ENCODE peak calls at places on chromosome 15, in six cellular contexts. W is mucosa of descending colon, K is adrenal gland, J is HT-29, H is sciatic nerve, C is T follicular helper cell. A is an unnamed sample.

GRCh38 chr15:90664650-90665287 is 52.4 kb upstream of the BLM start:
- DNase-seq in K (peak), J (peak), W (peak), H (no peak), C (no peak), A (peak)

GRCh38 chr15:96408591-96409183 is 78.2 kb downstream of the NR2F2 start:
- DNase-seq in H (no peak), K (no peak), C (no peak), W (no peak), J (no peak), A (no peak)

GRCh38 chr15:29571728-29572454 is 250.4 kb downstream of the TJP1 start:
- DNase-seq in K (peak), C (no peak), W (peak), J (peak), H (no peak), A (no peak)

GRCh38 chr15:35460616-35461015 is 85.3 kb downstream of the DPH6 start:
- DNase-seq in K (no peak), C (no peak), W (no peak), H (no peak), J (no peak), A (no peak)

GRCh38 chr15:45320581-45320980 is 57.8 kb downstream of the GATM start:
- DNase-seq in K (no peak), J (peak), W (no peak), C (no peak), H (no peak), A (no peak)

GRCh38 chr15:71052356-71052755 is 62.9 kb upstream of the THSD4 start:
- DNase-seq in J (no peak), C (no peak), W (no peak), K (no peak), H (no peak), A (no peak)

GRCh38 chr15:89340586-89340985 is 6.0 kb upstream of the POLG start:
- DNase-seq in C (no peak), J (no peak), K (peak), W (no peak), H (no peak), A (no peak)

GRCh38 chr15:26097216-26097615 is 234.1 kb upstream of the ATP10A start:
- DNase-seq in W (no peak), H (no peak), C (no peak), J (no peak), K (no peak), A (no peak)

GRCh38 chr15:101378879-101379278 is 83.8 kb upstream of the SNRPA1 start:
- DNase-seq in K (no peak), H (peak), W (no peak), C (no peak), J (no peak), A (no peak)

GRCh38 chr15:63112871-63113270 is 8.8 kb upstream of the LACTB start:
- DNase-seq in K (no peak), H (no peak), J (no peak), W (no peak), C (no peak), A (no peak)

GRCh38 chr15:31803388-31803884 is 226.9 kb upstream of the CHRNA7 start:
- DNase-seq in C (no peak), K (no peak), H (no peak), W (no peak), J (no peak), A (no peak)

GRCh38 chr15:92954578-92954977 is 54.5 kb downstream of the CHD2 start:
- DNase-seq in H (no peak), K (no peak), J (peak), C (no peak), W (no peak), A (no peak)

GRCh38 chr15:25609371-25609770 is 170.5 kb upstream of the UBE3A start:
- DNase-seq in H (no peak), C (no peak), W (no peak), J (no peak), K (no peak), A (no peak)

GRCh38 chr15:98616397-98616796 is 31.9 kb upstream of the IGF1R start:
- DNase-seq in C (no peak), K (no peak), J (no peak), W (no peak), H (no peak), A (no peak)

GRCh38 chr15:70356919-70357318 is 259.2 kb upstream of the TLE3 start:
- DNase-seq in C (no peak), H (no peak), W (no peak), J (no peak), K (no peak), A (no peak)

GRCh38 chr15:42749266-42749665 is 12.3 kb upstream of the CDAN1 start:
- DNase-seq in H (no peak), K (no peak), W (no peak), J (no peak), C (no peak), A (no peak)

GRCh38 chr15:100879461-100880138 is at the start of gene ALDH1A3:
- DNase-seq in K (no peak), H (peak), J (peak), C (no peak), W (no peak), A (peak)

GRCh38 chr15:52438047-52438446 is 90.6 kb downstream of the MYO5A start:
- DNase-seq in J (no peak), H (no peak), C (no peak), K (peak), W (no peak), A (no peak)

GRCh38 chr15:92069308-92070244 is 216.1 kb downstream of the SLCO3A1 start:
- DNase-seq in W (peak), J (peak), C (no peak), K (peak), H (no peak), A (no peak)

GRCh38 chr15:61227269-61228024 is 1.7 kb downstream of the RORA start:
- DNase-seq in C (no peak), K (peak), H (no peak), W (peak), J (no peak), A (peak)

GRCh38 chr15:81106560-81106959 is 27.5 kb upstream of the CFAP161 start:
- DNase-seq in W (peak), K (peak), C (no peak), J (peak), H (no peak), A (no peak)

GRCh38 chr15:57213783-57214366 is 162.4 kb upstream of the CGNL1 start:
- DNase-seq in J (peak), K (no peak), C (no peak), W (no peak), H (no peak), A (no peak)

GRCh38 chr15:93033434-93034045 is 55.5 kb downstream of the RGMA start:
- DNase-seq in H (peak), C (no peak), K (no peak), J (no peak), W (no peak), A (no peak)

GRCh38 chr15:43441316-43441715 is 51.6 kb downstream of the TP53BP1 start:
- DNase-seq in C (no peak), K (no peak), H (no peak), W (no peak), J (no peak), A (no peak)

GRCh38 chr15:96369825-96370621 is 39.5 kb downstream of the NR2F2 start:
- DNase-seq in C (no peak), H (no peak), J (no peak), W (no peak), K (no peak), A (no peak)

GRCh38 chr15:70480196-70480856 is 283.0 kb downstream of the UACA start:
- DNase-seq in H (no peak), J (no peak), K (no peak), W (peak), C (no peak), A (no peak)

GRCh38 chr15:63277044-63277892 is at the start of gene APH1B:
- DNase-seq in J (peak), K (peak), H (peak), C (peak), W (peak), A (peak)

GRCh38 chr15:91946914-91947313 is 93.4 kb downstream of the SLCO3A1 start:
- DNase-seq in J (no peak), W (no peak), K (no peak), C (no peak), H (no peak), A (no peak)